ENCODE peak calls at places on chromosome 9, in five cellular contexts. J, T, X, E and B are unnamed samples.

GRCh38 chr9:136345281-136346156 is 18.0 kb downstream of the DNLZ start:
- DNase-seq in J (peak), E (peak), X (peak), T (peak), B (no peak)

GRCh38 chr9:6355728-6356127 is 27.6 kb downstream of the TPD52L3 start:
- DNase-seq in T (peak), X (no peak), E (no peak), J (no peak), B (no peak)

GRCh38 chr9:101409079-101409477 is 10.4 kb downstream of the ZNF189 start:
- DNase-seq in E (peak), J (no peak), X (no peak), T (no peak), B (no peak)

GRCh38 chr9:123225374-123225813 is 43.0 kb downstream of the STRBP start:
- DNase-seq in T (peak), E (peak), X (no peak), J (peak), B (no peak)

GRCh38 chr9:9752722-9753121 is 860.1 kb downstream of the PTPRD start:
- DNase-seq in E (no peak), X (no peak), T (no peak), J (peak), B (no peak)

GRCh38 chr9:123796073-123796472 is 133.9 kb downstream of the DENND1A start:
- DNase-seq in E (no peak), X (no peak), T (no peak), J (no peak), B (no peak)

GRCh38 chr9:72396247-72397091 is 31.5 kb upstream of the ZFAND5 start:
- DNase-seq in E (peak), X (no peak), J (peak), T (peak), B (peak)

GRCh38 chr9:104836235-104836634 is 72.3 kb downstream of the NIPSNAP3B start:
- DNase-seq in X (no peak), E (no peak), T (no peak), J (no peak), B (no peak)

GRCh38 chr9:37924538-37924937 is 20.6 kb upstream of the SLC25A51 start:
- DNase-seq in E (no peak), X (no peak), T (no peak), J (no peak), B (no peak)

GRCh38 chr9:82170871-82171270 is 182.3 kb downstream of the SPATA31D1 start:
- DNase-seq in X (no peak), E (no peak), J (no peak), T (no peak), B (no peak)

GRCh38 chr9:68740561-68740960 is 35.5 kb downstream of the PIP5K1B start:
- DNase-seq in E (peak), T (no peak), X (no peak), J (peak), B (peak)

GRCh38 chr9:15386465-15386864 is 36.2 kb upstream of the SNAPC3 start:
- DNase-seq in J (no peak), X (no peak), E (no peak), T (no peak), B (no peak)

GRCh38 chr9:109101810-109102209 is 17.9 kb downstream of the TMEM245 start:
- DNase-seq in J (no peak), X (no peak), E (peak), T (peak), B (peak)

DNA sequence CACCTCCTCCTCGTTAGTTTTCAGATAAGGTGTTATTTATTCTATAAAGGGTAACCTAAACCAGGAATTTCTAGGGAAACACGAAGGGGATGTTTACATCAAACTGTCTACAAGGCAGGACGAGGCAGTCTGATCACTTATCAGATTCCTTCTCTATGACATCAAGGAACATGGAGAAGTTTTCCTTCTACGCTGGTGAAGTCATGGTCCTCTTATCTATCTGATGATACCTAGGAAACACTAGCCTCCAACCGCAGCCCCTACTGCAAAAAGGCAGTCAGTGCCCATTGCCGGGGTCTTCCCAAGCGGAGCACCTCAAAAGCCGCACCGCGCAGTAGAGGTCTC is 1.5 kb downstream of the MPDZ start:
- DNase-seq in J (peak), T (peak), X (no peak), E (no peak), B (no peak)
- H3K4me3 ChIP-seq in J (peak), T (peak), X (peak), E (peak), B (peak)

DNA sequence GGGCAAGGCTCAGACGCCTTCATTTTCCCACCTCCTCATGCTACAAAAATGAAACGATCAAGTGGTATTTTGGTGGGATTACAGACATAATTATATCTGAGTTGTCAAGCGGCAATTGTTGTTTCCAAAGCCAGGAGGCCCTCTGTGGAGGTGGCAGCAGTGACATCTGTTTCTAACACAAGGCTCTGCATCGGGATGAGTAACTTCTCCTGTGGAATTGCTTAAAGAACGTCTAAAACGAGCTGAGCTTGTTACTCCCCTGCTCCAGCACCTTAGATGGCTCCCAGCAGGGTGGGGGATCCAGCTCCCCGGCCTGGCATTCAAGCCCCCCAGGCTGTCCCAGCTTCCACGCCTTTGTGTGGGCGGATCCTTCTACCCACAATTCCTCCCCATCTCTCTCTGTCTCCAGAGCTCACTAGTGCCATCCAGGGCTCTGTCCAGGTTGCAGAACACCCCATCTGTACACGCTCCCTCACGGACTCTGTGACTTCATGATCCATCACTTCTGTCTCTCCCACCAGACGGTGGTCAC is 36.8 kb downstream of the DAB2IP start:
- DNase-seq in J (no peak), X (peak), E (no peak), T (no peak), B (no peak)
- H3K4me3 ChIP-seq in J (no peak), X (no peak), E (no peak), T (no peak), B (no peak)

GRCh38 chr9:131543141-131543540 is 2.2 kb upstream of the PRRT1B start:
- DNase-seq in T (no peak), X (no peak), E (no peak), J (no peak), B (no peak)

GRCh38 chr9:131545786-131546335 is 538 bp downstream of the PRRT1B start:
- DNase-seq in X (no peak), E (no peak), J (no peak), T (no peak), B (no peak)

GRCh38 chr9:131552030-131552429 is 6.7 kb downstream of the PRRT1B start:
- DNase-seq in T (no peak), X (no peak), J (peak), E (no peak), B (no peak)

GRCh38 chr9:131545003-131545785 is at the start of gene PRRT1B:
- DNase-seq in E (peak), J (peak), X (peak), T (no peak), B (peak)

DNA sequence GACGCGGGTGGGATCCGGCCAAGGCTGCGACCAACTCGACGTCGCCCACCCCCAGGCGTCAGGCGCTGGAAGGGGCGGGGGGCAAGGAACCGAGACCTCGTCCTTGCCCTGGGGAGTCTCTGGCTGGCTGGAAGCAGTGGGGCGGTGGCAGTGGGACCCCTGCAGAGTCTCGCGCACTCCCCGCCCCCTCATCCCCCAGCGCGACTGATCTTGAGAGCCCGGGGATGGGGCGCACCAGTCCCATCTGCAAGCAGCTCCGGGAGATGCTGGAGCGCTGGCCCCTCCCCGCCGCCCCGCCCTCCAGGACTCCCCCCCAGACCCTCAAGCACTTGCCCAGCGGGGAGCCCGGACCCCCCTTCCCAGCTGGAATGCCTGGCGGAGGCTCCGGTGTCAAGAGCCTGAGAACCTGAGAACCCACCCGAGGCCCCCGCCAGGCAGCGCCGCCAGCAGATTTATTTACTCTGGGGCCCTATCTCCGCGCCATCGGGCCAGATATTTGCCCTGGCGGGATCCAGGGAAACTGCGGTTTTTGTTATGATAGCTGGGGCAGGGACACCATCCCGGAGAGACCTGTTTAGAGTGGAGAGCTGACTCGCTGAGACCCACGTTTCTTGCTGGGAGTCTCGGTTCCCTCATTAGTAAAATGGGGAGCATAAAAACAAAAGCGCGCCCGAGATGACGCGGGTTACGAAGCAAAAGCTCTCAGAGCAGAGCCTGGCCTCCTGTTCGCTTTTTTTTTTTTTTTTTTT is 1.2 kb downstream of the PRRT1B start:
- DNase-seq in E (no peak), X (no peak), J (peak), T (peak), B (no peak)
- H3K4me3 ChIP-seq in E (peak), X (peak), J (no peak), T (peak), B (peak)

GRCh38 chr9:98280162-98280561 is 24.7 kb upstream of the TBC1D2 start:
- DNase-seq in X (no peak), T (no peak), J (no peak), E (no peak), B (no peak)

GRCh38 chr9:98285446-98285845 is 30.0 kb upstream of the TBC1D2 start:
- DNase-seq in X (no peak), J (no peak), T (no peak), E (no peak), B (no peak)

GRCh38 chr9:98280574-98280973 is 25.1 kb upstream of the TBC1D2 start:
- DNase-seq in T (no peak), J (no peak), X (no peak), E (no peak), B (no peak)

GRCh38 chr9:98284754-98285153 is 29.3 kb upstream of the TBC1D2 start:
- DNase-seq in J (no peak), T (no peak), E (no peak), X (no peak), B (no peak)

GRCh38 chr9:98281281-98281680 is 25.8 kb upstream of the TBC1D2 start:
- DNase-seq in T (no peak), E (no peak), J (no peak), X (no peak), B (no peak)
- H3K4me3 ChIP-seq in T (no peak), E (no peak), J (no peak), X (no peak), B (no peak)

GRCh38 chr9:77954018-77954417 is 77.6 kb downstream of the GNAQ start:
- DNase-seq in J (no peak), X (no peak), T (peak), E (no peak), B (no peak)

GRCh38 chr9:77954619-77955018 is 77.0 kb downstream of the GNAQ start:
- DNase-seq in X (no peak), E (no peak), J (no peak), T (no peak), B (no peak)

GRCh38 chr9:77957652-77958051 is 74.0 kb downstream of the GNAQ start:
- DNase-seq in X (no peak), J (no peak), E (no peak), T (no peak), B (no peak)

GRCh38 chr9:77953590-77953989 is 78.0 kb downstream of the GNAQ start:
- DNase-seq in T (no peak), E (no peak), X (no peak), J (no peak), B (no peak)

DNA sequence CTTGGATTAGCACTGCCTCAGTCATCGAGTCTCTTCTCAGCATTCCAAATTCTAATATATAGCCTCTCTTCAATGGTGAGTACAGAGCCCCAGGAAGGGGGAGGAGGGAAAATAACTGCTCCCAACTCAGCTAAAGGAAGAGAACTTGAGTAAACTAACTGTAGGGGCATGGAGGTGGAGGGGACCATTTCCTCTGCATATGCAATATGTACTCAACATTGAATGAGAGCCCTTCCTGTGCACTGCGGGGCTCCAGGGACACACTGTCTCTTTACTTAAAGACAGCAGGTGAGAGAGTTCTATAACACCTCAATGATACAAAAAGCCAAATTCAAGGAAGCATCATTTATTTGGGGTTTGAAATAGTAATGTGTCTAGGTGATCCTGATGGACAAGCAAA is 75.1 kb downstream of the GNAQ start:
- DNase-seq in J (no peak), X (no peak), T (no peak), E (no peak), B (no peak)
- H3K4me3 ChIP-seq in J (no peak), X (no peak), T (no peak), E (no peak), B (no peak)